ENCODE peak calls at places on chromosomes 2 and 18, in four cellular contexts. One of them, this sample, is unnamed.

GRCh38 chr2:222862915-222863544 is 2.2 kb downstream of the ACSL3 start:
- DNase-seq in gastrocnemius medialis: no peak
- DNase-seq in naive thymus-derived CD4-positive, alpha-beta T cell: no peak
- DNase-seq in psoas muscle: no peak
- DNase-seq in this sample: no peak

GRCh38 chr2:163401481-163401880 is 334.3 kb downstream of the FIGN start:
- DNase-seq in naive thymus-derived CD4-positive, alpha-beta T cell: no peak
- DNase-seq in psoas muscle: peak; percentile 9
- DNase-seq in gastrocnemius medialis: no peak
- DNase-seq in this sample: no peak

GRCh38 chr18:55097406-55098170 is 138.3 kb upstream of the CCDC68 start:
- DNase-seq in naive thymus-derived CD4-positive, alpha-beta T cell: no peak
- DNase-seq in gastrocnemius medialis: no peak
- DNase-seq in psoas muscle: no peak
- DNase-seq in this sample: no peak

GRCh38 chr18:48136544-48137353 is 206.3 kb upstream of the SMAD2 start:
- DNase-seq in naive thymus-derived CD4-positive, alpha-beta T cell: no peak
- DNase-seq in gastrocnemius medialis: no peak
- DNase-seq in psoas muscle: no peak
- DNase-seq in this sample: no peak

GRCh38 chr18:59520569-59520968 is 161.5 kb upstream of the LMAN1 start:
- DNase-seq in psoas muscle: no peak
- DNase-seq in gastrocnemius medialis: no peak
- DNase-seq in naive thymus-derived CD4-positive, alpha-beta T cell: no peak
- DNase-seq in this sample: no peak

GRCh38 chr2:232432598-232433184 is 23.3 kb upstream of the ALPI start:
- DNase-seq in naive thymus-derived CD4-positive, alpha-beta T cell: no peak
- DNase-seq in psoas muscle: no peak
- DNase-seq in gastrocnemius medialis: no peak
- DNase-seq in this sample: no peak

GRCh38 chr18:22391571-22392359 is 25.9 kb downstream of the CTAGE1 start:
- DNase-seq in naive thymus-derived CD4-positive, alpha-beta T cell: no peak
- DNase-seq in psoas muscle: peak; percentile 26
- DNase-seq in gastrocnemius medialis: no peak
- DNase-seq in this sample: no peak

GRCh38 chr2:8481463-8482009 is 200.3 kb upstream of the ID2 start:
- DNase-seq in naive thymus-derived CD4-positive, alpha-beta T cell: no peak
- DNase-seq in psoas muscle: no peak
- DNase-seq in gastrocnemius medialis: no peak
- DNase-seq in this sample: no peak

GRCh38 chr2:240582781-240583180 is 3.8 kb upstream of the CAPN10 start:
- DNase-seq in gastrocnemius medialis: no peak
- DNase-seq in psoas muscle: no peak
- DNase-seq in naive thymus-derived CD4-positive, alpha-beta T cell: no peak
- DNase-seq in this sample: no peak

GRCh38 chr2:174597347-174598047 is at the start of gene WIPF1:
- DNase-seq in naive thymus-derived CD4-positive, alpha-beta T cell: peak; percentile 68
- DNase-seq in gastrocnemius medialis: no peak
- DNase-seq in psoas muscle: no peak
- DNase-seq in this sample: no peak

GRCh38 chr2:144512421-144513272 is 7.3 kb downstream of the ZEB2 start:
- DNase-seq in naive thymus-derived CD4-positive, alpha-beta T cell: no peak
- DNase-seq in psoas muscle: no peak
- DNase-seq in gastrocnemius medialis: no peak
- DNase-seq in this sample: no peak

GRCh38 chr2:241607162-241607885 is 29.6 kb downstream of the THAP4 start:
- DNase-seq in gastrocnemius medialis: no peak
- DNase-seq in psoas muscle: no peak
- DNase-seq in naive thymus-derived CD4-positive, alpha-beta T cell: no peak
- DNase-seq in this sample: no peak

GRCh38 chr18:13112982-13113381 is 105.6 kb upstream of the LDLRAD4 start:
- DNase-seq in gastrocnemius medialis: no peak
- DNase-seq in naive thymus-derived CD4-positive, alpha-beta T cell: no peak
- DNase-seq in psoas muscle: peak; percentile 36
- DNase-seq in this sample: no peak

GRCh38 chr2:133532919-133533318 is 35.3 kb downstream of the NCKAP5 start:
- DNase-seq in psoas muscle: no peak
- DNase-seq in gastrocnemius medialis: no peak
- DNase-seq in naive thymus-derived CD4-positive, alpha-beta T cell: no peak
- DNase-seq in this sample: no peak

GRCh38 chr18:25310045-25310444 is 41.9 kb downstream of the ZNF521 start:
- DNase-seq in gastrocnemius medialis: no peak
- DNase-seq in psoas muscle: no peak
- DNase-seq in naive thymus-derived CD4-positive, alpha-beta T cell: no peak
- DNase-seq in this sample: no peak

GRCh38 chr2:120205901-120206581 is 17.2 kb downstream of the TMEM185B start:
- DNase-seq in naive thymus-derived CD4-positive, alpha-beta T cell: no peak
- DNase-seq in psoas muscle: no peak
- DNase-seq in gastrocnemius medialis: no peak
- DNase-seq in this sample: no peak

GRCh38 chr2:240728361-240728760 is 36.7 kb downstream of the AQP12A start:
- DNase-seq in gastrocnemius medialis: no peak
- DNase-seq in naive thymus-derived CD4-positive, alpha-beta T cell: no peak
- DNase-seq in psoas muscle: no peak
- DNase-seq in this sample: no peak

GRCh38 chr2:68908392-68908970 is 37.3 kb upstream of the BMP10 start:
- DNase-seq in gastrocnemius medialis: peak; percentile 61
- DNase-seq in psoas muscle: peak; percentile 69
- DNase-seq in naive thymus-derived CD4-positive, alpha-beta T cell: peak; percentile 78
- DNase-seq in this sample: peak; percentile 90
- H3K27ac ChIP-seq in gastrocnemius medialis: no peak overlapping the region
- H3K27ac ChIP-seq in psoas muscle: no peak overlapping the region
- H3K27ac ChIP-seq in naive thymus-derived CD4-positive, alpha-beta T cell: no peak overlapping the region
- H3K27ac ChIP-seq in this sample: peak overlapping the region; percentile 35

GRCh38 chr2:162084561-162084960 is 10.5 kb upstream of the DPP4 start:
- DNase-seq in psoas muscle: no peak
- DNase-seq in naive thymus-derived CD4-positive, alpha-beta T cell: no peak
- DNase-seq in gastrocnemius medialis: no peak
- DNase-seq in this sample: no peak
- H3K4me1 ChIP-seq in psoas muscle: no peaks in the 10 kb centered on the region
- H3K4me1 ChIP-seq in naive thymus-derived CD4-positive, alpha-beta T cell: no peaks in the 10 kb centered on the region
- H3K4me1 ChIP-seq in gastrocnemius medialis: no peaks in the 10 kb centered on the region
- H3K4me1 ChIP-seq in this sample: no peaks in the 10 kb centered on the region

DNA sequence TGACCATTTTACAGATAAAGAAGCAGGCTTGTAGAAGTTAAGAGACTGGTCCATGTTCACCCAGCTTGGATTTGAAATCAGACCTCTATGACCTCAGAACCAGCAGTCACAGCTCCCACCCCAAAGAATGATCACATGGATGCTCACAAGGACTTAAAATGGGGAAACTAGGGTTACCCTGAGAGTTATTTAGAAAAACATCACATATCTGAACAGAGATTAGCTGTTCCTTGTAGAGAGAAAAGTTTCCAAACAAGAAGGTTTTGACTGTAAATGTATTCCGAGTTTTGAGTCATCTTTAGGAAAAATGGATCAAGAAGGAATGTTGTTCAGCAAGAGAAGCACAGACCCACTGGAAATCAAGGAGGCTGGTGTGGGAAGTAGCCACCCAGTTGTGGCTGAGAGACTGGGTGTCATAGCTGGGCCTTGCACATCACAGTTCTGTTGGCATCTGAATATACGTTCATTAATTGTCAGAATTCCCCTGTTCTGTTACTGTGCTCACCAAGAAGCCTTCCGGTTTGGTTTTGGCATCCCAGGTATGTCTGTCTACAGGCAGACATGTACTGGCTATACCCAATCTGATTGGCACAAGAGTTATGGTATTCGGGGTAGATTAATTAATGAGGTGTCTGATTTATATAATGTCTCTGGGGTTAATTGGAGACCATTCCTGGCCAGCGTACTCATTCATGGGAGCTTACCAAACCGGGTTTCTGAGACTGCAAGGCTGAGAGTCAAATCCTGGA is 371.8 kb upstream of the SLC14A2 start:
- DNase-seq in naive thymus-derived CD4-positive, alpha-beta T cell: no peak
- DNase-seq in gastrocnemius medialis: no peak
- DNase-seq in psoas muscle: no peak
- DNase-seq in this sample: no peak
- H3K27ac ChIP-seq in naive thymus-derived CD4-positive, alpha-beta T cell: no peak overlapping the region
- H3K27ac ChIP-seq in gastrocnemius medialis: no peak overlapping the region
- H3K27ac ChIP-seq in psoas muscle: peak overlapping the region; percentile 44
- H3K27ac ChIP-seq in this sample: no peak overlapping the region

GRCh38 chr2:20575935-20576597 is 74.8 kb downstream of the HS1BP3 start:
- DNase-seq in psoas muscle: no peak
- DNase-seq in gastrocnemius medialis: no peak
- DNase-seq in naive thymus-derived CD4-positive, alpha-beta T cell: no peak
- DNase-seq in this sample: no peak
- H3K4me1 ChIP-seq in psoas muscle: peaks cover 44% of the 10 kb centered on the region
- H3K4me1 ChIP-seq in gastrocnemius medialis: peaks cover 35% of the 10 kb centered on the region
- H3K4me1 ChIP-seq in naive thymus-derived CD4-positive, alpha-beta T cell: peaks cover 13% of the 10 kb centered on the region
- H3K4me1 ChIP-seq in this sample: peaks cover 12% of the 10 kb centered on the region

DNA sequence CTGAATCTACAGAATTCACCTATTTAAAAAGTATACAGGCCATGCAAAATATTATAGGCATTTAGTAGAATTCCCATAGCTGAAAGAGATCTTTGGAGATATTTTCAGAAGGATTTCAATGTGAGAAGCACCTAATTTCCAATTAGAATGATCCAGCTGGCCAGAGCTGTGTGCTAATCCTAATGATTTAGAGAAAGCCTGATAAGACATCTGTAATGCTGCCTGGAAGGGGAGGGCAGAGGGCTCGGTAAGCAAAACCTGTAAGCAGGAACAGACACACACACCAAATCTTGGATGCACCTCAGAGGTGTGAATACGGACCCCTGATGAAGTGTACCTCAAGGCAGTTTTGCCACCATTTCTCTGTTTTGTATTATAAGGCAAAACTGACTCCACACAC is 14.0 kb downstream of the SERTAD2 start:
- DNase-seq in naive thymus-derived CD4-positive, alpha-beta T cell: no peak
- DNase-seq in psoas muscle: no peak
- DNase-seq in gastrocnemius medialis: no peak
- DNase-seq in this sample: no peak
- H3K27ac ChIP-seq in naive thymus-derived CD4-positive, alpha-beta T cell: no peak overlapping the region
- H3K27ac ChIP-seq in psoas muscle: peak overlapping the region; percentile 48
- H3K27ac ChIP-seq in gastrocnemius medialis: no peak overlapping the region
- H3K27ac ChIP-seq in this sample: no peak overlapping the region

DNA sequence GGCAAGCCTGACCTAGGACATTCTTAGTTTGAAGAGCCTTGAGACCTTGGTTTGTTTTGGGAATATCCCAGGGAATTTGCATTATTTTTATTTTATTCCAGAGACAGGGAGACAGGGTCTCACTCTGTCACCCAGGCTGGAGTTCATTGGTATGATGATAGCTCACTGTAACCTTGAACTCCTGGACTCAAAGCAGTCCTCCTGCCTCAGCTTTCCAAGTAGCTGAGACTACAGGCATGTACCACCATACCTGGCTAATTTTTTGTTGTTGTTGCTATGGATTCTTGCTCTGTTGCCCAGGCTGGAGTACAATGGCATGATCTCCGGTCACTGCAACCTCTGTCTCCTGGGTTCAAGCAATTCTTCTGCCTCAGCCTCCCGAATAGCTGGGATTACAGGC is 4.8 kb downstream of the MTA3 start:
- DNase-seq in gastrocnemius medialis: no peak
- DNase-seq in psoas muscle: no peak
- DNase-seq in naive thymus-derived CD4-positive, alpha-beta T cell: no peak
- DNase-seq in this sample: no peak
- H3K4me1 ChIP-seq in gastrocnemius medialis: peaks cover 7% of the 10 kb centered on the region
- H3K4me1 ChIP-seq in psoas muscle: peaks cover 11% of the 10 kb centered on the region
- H3K4me1 ChIP-seq in naive thymus-derived CD4-positive, alpha-beta T cell: peaks cover 14% of the 10 kb centered on the region
- H3K4me1 ChIP-seq in this sample: no peaks in the 10 kb centered on the region

This sample was measured in ascending aorta.